ENCODE peak calls at places on chromosomes 4 and X, in ten cellular contexts. A, L, W, C, F, H, U, X, B and P are unnamed samples.

GRCh38 chrX:112826020-112826419 is 14.6 kb downstream of the AMOT start:
- DNase-seq in A (no peak), L (no peak), W (peak; percentile 13), C (no peak), F (no peak), H (no peak), U (no peak), X (no peak), B (no peak), P (no peak)

GRCh38 chr4:156294577-156294976 is 340.9 kb upstream of the CTSO start:
- DNase-seq in A (no peak), L (no peak), W (peak; percentile 71), C (no peak), F (no peak), H (peak; percentile 79), U (no peak), X (no peak), B (peak; percentile 86), P (peak; percentile 21)

GRCh38 chrX:121802881-121803412 is 755.5 kb downstream of the GLUD2 start:
- DNase-seq in A (no peak), L (no peak), W (no peak), C (no peak), F (no peak), H (no peak), U (no peak), X (no peak), B (no peak), P (peak; percentile 56)

GRCh38 chr4:28639747-28640146 is 1779.1 kb downstream of the STIM2 start:
- DNase-seq in A (no peak), L (no peak), W (no peak), C (no peak), F (no peak), H (no peak), U (no peak), X (no peak), B (no peak), P (no peak)

GRCh38 chr4:147924604-147925412 is 192.9 kb downstream of the ARHGAP10 start:
- DNase-seq in A (no peak), L (no peak), W (peak; percentile 25), C (no peak), F (no peak), H (peak; percentile 35), U (peak; percentile 16), X (no peak), B (no peak), P (no peak)

GRCh38 chrX:68894513-68895338 is 65.9 kb downstream of the EFNB1 start:
- DNase-seq in A (peak; percentile 86), L (no peak), W (peak; percentile 20), C (no peak), F (peak; percentile 69), H (peak; percentile 30), U (no peak), X (no peak), B (peak; percentile 88), P (peak; percentile 52)

GRCh38 chr4:100100985-100101384 is 89.3 kb downstream of the DDIT4L start:
- DNase-seq in A (no peak), L (no peak), W (no peak), C (no peak), F (no peak), H (no peak), U (no peak), X (no peak), B (no peak), P (no peak)

GRCh38 chrX:39518451-39519212 is 579.1 kb downstream of the BCOR start:
- DNase-seq in A (no peak), L (no peak), W (no peak), C (no peak), F (no peak), H (no peak), U (no peak), X (no peak), B (no peak), P (peak; percentile 76)

GRCh38 chr4:7073526-7074390 is 5.9 kb upstream of the GRPEL1 start:
- DNase-seq in A (no peak), L (peak; percentile 31), W (peak; percentile 56), C (no peak), F (no peak), H (peak; percentile 35), U (peak; percentile 54), X (no peak), B (peak; percentile 93), P (peak; percentile 35)

GRCh38 chr4:112082954-112083586 is 62.2 kb upstream of the FAM241A start:
- DNase-seq in A (no peak), L (no peak), W (peak; percentile 92), C (no peak), F (no peak), H (peak; percentile 72), U (no peak), X (no peak), B (peak; percentile 51), P (no peak)

GRCh38 chrX:53681661-53682060 is 4.9 kb downstream of the HUWE1 start:
- DNase-seq in A (no peak), L (no peak), W (peak; percentile 55), C (no peak), F (no peak), H (no peak), U (no peak), X (no peak), B (peak; percentile 42), P (no peak)

GRCh38 chr4:52712172-52712990 is 38.8 kb downstream of the ERVMER34-1 start:
- DNase-seq in A (peak; percentile 100), L (peak; percentile 97), W (peak; percentile 93), C (peak; percentile 88), F (peak; percentile 98), H (peak; percentile 95), U (peak; percentile 96), X (peak; percentile 90), B (peak; percentile 99), P (peak; percentile 94)

GRCh38 chr4:2006367-2006766 is 2.4 kb downstream of the NELFA start:
- DNase-seq in A (no peak), L (no peak), W (no peak), C (no peak), F (no peak), H (no peak), U (no peak), X (no peak), B (no peak), P (no peak)

GRCh38 chrX:129737921-129738320 is 858 bp upstream of the XPNPEP2 start:
- DNase-seq in A (no peak), L (no peak), W (peak; percentile 80), C (no peak), F (no peak), H (peak; percentile 42), U (no peak), X (no peak), B (peak; percentile 93), P (no peak)

GRCh38 chr4:26197018-26197779 is 123.6 kb upstream of the RBPJ start:
- DNase-seq in A (no peak), L (peak; percentile 90), W (peak; percentile 99), C (peak; percentile 46), F (no peak), H (peak; percentile 93), U (peak; percentile 69), X (peak; percentile 59), B (peak; percentile 90), P (no peak)

GRCh38 chrX:71652405-71652804 is 14.9 kb upstream of the LOC101059915 start:
- DNase-seq in A (no peak), L (peak; percentile 53), W (peak; percentile 65), C (peak; percentile 41), F (peak; percentile 43), H (peak; percentile 54), U (no peak), X (peak; percentile 32), B (peak; percentile 77), P (peak; percentile 64)

GRCh38 chr4:112153222-112153791 is 8.1 kb downstream of the FAM241A start:
- DNase-seq in A (no peak), L (no peak), W (no peak), C (no peak), F (no peak), H (no peak), U (no peak), X (no peak), B (no peak), P (no peak)

GRCh38 chr4:152590179-152591031 is 54.5 kb upstream of the FBXW7 start:
- DNase-seq in A (no peak), L (no peak), W (peak; percentile 99), C (no peak), F (no peak), H (peak; percentile 96), U (no peak), X (no peak), B (peak; percentile 91), P (peak; percentile 16)

GRCh38 chr4:186900232-186900900 is 176.7 kb upstream of the FAT1 start:
- DNase-seq in A (no peak), L (no peak), W (peak; percentile 79), C (no peak), F (no peak), H (peak; percentile 66), U (no peak), X (no peak), B (peak; percentile 87), P (no peak)

GRCh38 chr4:184648220-184649025 is 824 bp downstream of the CASP3 start:
- DNase-seq in A (peak; percentile 91), L (peak; percentile 48), W (peak; percentile 30), C (peak; percentile 27), F (peak; percentile 60), H (peak; percentile 51), U (peak; percentile 33), X (peak; percentile 17), B (no peak), P (peak; percentile 67)

GRCh38 chrX:45479196-45479834 is 278.6 kb upstream of the DIPK2B start:
- DNase-seq in A (no peak), L (no peak), W (peak; percentile 93), C (no peak), F (no peak), H (peak; percentile 92), U (no peak), X (no peak), B (no peak), P (no peak)

GRCh38 chr4:20615492-20616136 is 84.6 kb upstream of the PACRGL start:
- DNase-seq in A (no peak), L (no peak), W (no peak), C (no peak), F (no peak), H (peak; percentile 26), U (no peak), X (no peak), B (peak; percentile 71), P (no peak)

GRCh38 chr4:152512483-152512882 is 23.4 kb downstream of the FBXW7 start:
- DNase-seq in A (no peak), L (no peak), W (no peak), C (no peak), F (no peak), H (no peak), U (no peak), X (no peak), B (no peak), P (no peak)

GRCh38 chrX:56813318-56813837 is 84.3 kb downstream of the NBDY start:
- DNase-seq in A (no peak), L (peak; percentile 59), W (peak; percentile 67), C (no peak), F (no peak), H (peak; percentile 83), U (peak; percentile 5), X (peak; percentile 28), B (no peak), P (no peak)

GRCh38 chrX:39652336-39652735 is 445.4 kb downstream of the BCOR start:
- DNase-seq in A (no peak), L (peak; percentile 28), W (peak; percentile 42), C (no peak), F (no peak), H (no peak), U (peak; percentile 24), X (no peak), B (no peak), P (peak; percentile 44)

GRCh38 chrX:153395613-153396319 is 5.4 kb downstream of the PNMA6E start:
- DNase-seq in A (peak; percentile 39), L (no peak), W (no peak), C (no peak), F (no peak), H (no peak), U (no peak), X (no peak), B (peak; percentile 63), P (no peak)

GRCh38 chr4:54495091-54495490 is 162.7 kb upstream of the KIT start:
- DNase-seq in A (no peak), L (no peak), W (no peak), C (no peak), F (no peak), H (peak; percentile 55), U (no peak), X (no peak), B (no peak), P (no peak)

GRCh38 chr4:73751166-73751565 is 10.8 kb downstream of the CXCL8 start:
- DNase-seq in A (no peak), L (no peak), W (no peak), C (no peak), F (no peak), H (no peak), U (no peak), X (no peak), B (no peak), P (no peak)